ENCODE peak calls at places on chromosome 21, in four cellular contexts. P is adrenal gland, M is stomach, D is spleen. Q is an unnamed sample.

GRCh38 chr21:35932232-35932911 is 128.0 kb downstream of the SETD4 start:
- DNase-seq in D (peak), M (no peak), P (peak), Q (peak)

GRCh38 chr21:24046816-24047443 is 1560.4 kb downstream of the MRPL39 start:
- DNase-seq in P (no peak), D (no peak), M (no peak), Q (no peak)

GRCh38 chr21:42468511-42469131 is 27.4 kb downstream of the RSPH1 start:
- DNase-seq in P (no peak), M (no peak), D (no peak), Q (peak)

GRCh38 chr21:26449161-26449560 is 123.9 kb downstream of the CYYR1 start:
- DNase-seq in P (no peak), M (no peak), D (no peak), Q (no peak)

GRCh38 chr21:29342394-29342957 is 43.8 kb downstream of the BACH1 start:
- DNase-seq in M (no peak), P (no peak), D (no peak), Q (peak)

GRCh38 chr21:44090332-44090731 is 16.9 kb upstream of the PWP2 start:
- DNase-seq in M (peak), P (no peak), D (peak), Q (no peak)

GRCh38 chr21:40516336-40516735 is 330.6 kb downstream of the DSCAM start:
- DNase-seq in M (no peak), D (no peak), P (peak), Q (no peak)

GRCh38 chr21:42216726-42217572 is 2.0 kb upstream of the ABCG1 start:
- DNase-seq in P (no peak), M (peak), D (peak), Q (no peak)

GRCh38 chr21:14595449-14595848 is 49.3 kb upstream of the SAMSN1 start:
- DNase-seq in D (no peak), M (no peak), P (no peak), Q (no peak)

GRCh38 chr21:43279578-43279894 is 110.7 kb downstream of the CRYAA start:
- DNase-seq in M (no peak), D (no peak), P (no peak), Q (no peak)

GRCh38 chr21:42696026-42696380 is 42.6 kb downstream of the PDE9A start:
- DNase-seq in D (peak), P (no peak), M (no peak), Q (no peak)

GRCh38 chr21:29669416-29669815 is 270.4 kb downstream of the GRIK1 start:
- DNase-seq in M (no peak), P (no peak), D (no peak), Q (no peak)

GRCh38 chr21:33924079-33924765 is 8.6 kb upstream of the ATP5PO start:
- DNase-seq in M (peak), P (peak), D (peak), Q (peak)

DNA sequence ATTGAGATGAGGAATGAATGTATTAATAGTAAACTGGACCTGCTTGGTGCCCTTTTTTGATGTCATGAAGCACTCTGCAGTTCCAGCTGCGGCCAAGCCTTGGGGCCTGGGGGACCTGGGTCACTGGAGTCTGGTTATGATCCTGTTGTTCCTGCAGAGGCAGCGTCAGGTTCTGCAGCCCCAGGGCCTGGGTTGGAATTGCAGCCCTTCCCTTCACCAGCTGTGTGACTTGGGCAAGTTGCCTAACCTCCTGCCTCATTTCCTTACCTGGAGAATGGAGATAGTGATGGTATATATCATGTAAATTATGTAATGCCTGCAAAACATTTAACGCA is 9.1 kb upstream of the ATP5PO start:
- DNase-seq in D (no peak), M (no peak), P (no peak), Q (no peak)
- H3K27ac ChIP-seq in D (no peak), M (no peak), P (no peak), Q (no peak)

DNA sequence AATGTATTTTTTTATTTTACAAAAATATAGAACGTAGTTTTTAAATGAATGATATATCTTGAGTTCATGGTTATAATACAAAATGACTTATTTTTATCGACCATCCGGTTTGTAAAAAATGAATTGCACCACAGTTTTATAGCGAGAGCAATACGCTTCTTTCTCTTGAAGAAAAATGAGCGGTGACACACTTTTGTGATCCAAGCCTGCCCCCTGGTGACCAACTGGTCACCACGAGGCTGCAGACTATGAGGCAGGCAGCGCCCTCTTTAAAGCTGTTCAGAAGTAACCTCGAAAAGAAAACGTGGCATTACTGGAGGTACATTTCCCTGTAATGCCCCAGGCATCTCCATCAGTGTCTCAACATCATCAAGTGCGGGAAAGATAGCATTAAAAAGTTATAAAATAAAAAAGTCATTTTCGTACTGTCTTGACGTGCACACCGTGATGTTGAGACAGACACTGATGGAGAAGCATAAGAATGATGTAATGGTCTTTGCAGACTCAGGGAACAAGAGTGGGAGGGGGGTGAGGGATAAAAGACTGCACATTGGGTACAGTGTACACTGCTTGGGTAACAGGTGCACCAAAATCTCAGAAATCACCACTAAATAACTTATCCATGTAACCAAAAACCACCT is 734.2 kb upstream of the ADAMTS5 start:
- DNase-seq in M (peak), P (peak), D (peak), Q (peak)
- TF ChIP-seq POLR2A in M (no peak), P (no peak), D (no peak), Q (no peak)

GRCh38 chr21:45573452-45574035 is 31.3 kb upstream of the SLC19A1 start:
- DNase-seq in D (no peak), P (peak), M (no peak), Q (no peak)
- H3K27ac ChIP-seq in D (no peak), P (no peak), M (no peak), Q (no peak)

DNA sequence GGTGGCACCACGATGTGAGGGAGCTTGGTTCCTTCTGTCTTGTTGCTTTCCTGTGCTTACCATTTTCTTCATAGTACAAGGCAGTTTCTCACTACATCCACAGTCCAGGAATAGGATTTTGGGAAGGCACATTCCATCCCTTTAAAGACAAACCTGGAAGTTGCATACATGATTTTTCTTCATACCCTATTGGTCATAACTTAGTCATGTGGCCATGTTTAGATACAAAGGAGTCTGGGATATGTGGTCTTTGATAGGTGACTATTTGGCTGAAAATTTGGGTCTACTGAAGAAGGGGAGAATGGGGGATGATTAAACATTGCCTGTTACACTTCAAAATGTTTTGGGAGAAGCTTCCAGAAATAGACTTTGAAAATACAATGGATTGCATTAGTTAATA is 7.0 kb downstream of the DYRK1A start:
- DNase-seq in M (no peak), D (no peak), P (no peak), Q (no peak)
- TF ChIP-seq POLR2A in M (no peak), D (no peak), P (no peak), Q (no peak)

GRCh38 chr21:38810826-38811164 is 5.1 kb downstream of the ETS2 start:
- DNase-seq in M (no peak), P (no peak), D (no peak), Q (no peak)
- H3K27ac ChIP-seq in M (peak), P (no peak), D (peak), Q (no peak)

GRCh38 chr21:39384674-39385298 is 35.9 kb upstream of the HMGN1 start:
- DNase-seq in M (no peak), D (no peak), P (no peak), Q (no peak)

GRCh38 chr21:39375446-39375845 is 26.6 kb upstream of the HMGN1 start:
- DNase-seq in D (no peak), P (no peak), M (no peak), Q (no peak)

GRCh38 chr21:39381009-39381408 is 32.1 kb upstream of the HMGN1 start:
- DNase-seq in P (no peak), D (no peak), M (no peak), Q (no peak)

GRCh38 chr21:39377444-39378050 is 28.7 kb upstream of the HMGN1 start:
- DNase-seq in M (no peak), D (no peak), P (no peak), Q (no peak)

GRCh38 chr21:39379986-39380891 is 31.4 kb upstream of the HMGN1 start:
- DNase-seq in P (peak), M (peak), D (peak), Q (peak)
- TF ChIP-seq POLR2A in P (peak), M (no peak), D (peak), Q (peak)